ENCODE peak calls at places on chromosomes 2 and 18, in eight cellular contexts. A, W, T, U, I, V, F and L are unnamed samples. For H3K9me3, the result is how much of the 10 kb centered on the place peaks cover.

GRCh38 chr18:8959551-8960135 is 142.9 kb upstream of the NDUFV2 start:
- DNase-seq in A (no peak), W (no peak), T (no peak), U (no peak), I (no peak), V (no peak), F (peak), L (peak)

GRCh38 chr2:236223675-236224074 is 40.5 kb downstream of the ASB18 start:
- DNase-seq in A (no peak), W (no peak), T (no peak), U (no peak), I (no peak), V (no peak), F (no peak), L (no peak)

GRCh38 chr2:236367791-236368289 is 103.6 kb upstream of the ASB18 start:
- DNase-seq in A (no peak), W (no peak), T (no peak), U (no peak), I (no peak), V (no peak), F (no peak), L (no peak)

GRCh38 chr18:70294471-70295191 is 5.8 kb downstream of the SOCS6 start:
- DNase-seq in A (no peak), W (no peak), T (no peak), U (no peak), I (no peak), V (no peak), F (no peak), L (no peak)

GRCh38 chr18:50724631-50725235 is 95.1 kb downstream of the MRO start:
- DNase-seq in A (peak), W (no peak), T (no peak), U (no peak), I (peak), V (no peak), F (no peak), L (no peak)

GRCh38 chr2:101900375-101900774 is 91.4 kb upstream of the IL1R2 start:
- DNase-seq in A (no peak), W (peak), T (no peak), U (no peak), I (no peak), V (no peak), F (no peak), L (no peak)

GRCh38 chr18:38329145-38329544 is 763.5 kb upstream of the CELF4 start:
- DNase-seq in A (no peak), W (no peak), T (no peak), U (no peak), I (no peak), V (no peak), F (no peak), L (no peak)

GRCh38 chr18:5297582-5297981 is 2.1 kb upstream of the ZBTB14 start:
- DNase-seq in A (no peak), W (no peak), T (no peak), U (no peak), I (no peak), V (no peak), F (no peak), L (no peak)

GRCh38 chr18:395481-396250 is 104.8 kb downstream of the COLEC12 start:
- DNase-seq in A (no peak), W (peak), T (peak), U (peak), I (no peak), V (peak), F (no peak), L (no peak)

GRCh38 chr18:58221060-58221725 is 177.2 kb downstream of the NEDD4L start:
- DNase-seq in A (no peak), W (no peak), T (no peak), U (no peak), I (no peak), V (peak), F (no peak), L (peak)

GRCh38 chr2:107290041-107290440 is 404.1 kb upstream of the ST6GAL2 start:
- DNase-seq in A (no peak), W (no peak), T (no peak), U (no peak), I (no peak), V (no peak), F (no peak), L (no peak)

GRCh38 chr2:114753145-114753544 is 310.7 kb downstream of the DPP10 start:
- DNase-seq in A (no peak), W (no peak), T (no peak), U (no peak), I (no peak), V (no peak), F (no peak), L (no peak)

GRCh38 chr2:43226558-43226954 is at the start of gene ZFP36L2:
- DNase-seq in A (peak), W (peak), T (peak), U (peak), I (peak), V (peak), F (peak), L (peak)

GRCh38 chr2:119609337-119609736 is 65.1 kb downstream of the CFAP221 start:
- DNase-seq in A (no peak), W (no peak), T (no peak), U (no peak), I (no peak), V (no peak), F (no peak), L (no peak)

GRCh38 chr2:160210599-160211138 is 10.6 kb upstream of the ITGB6 start:
- DNase-seq in A (peak), W (peak), T (peak), U (no peak), I (peak), V (no peak), F (peak), L (peak)

GRCh38 chr18:3041857-3042256 is 28.9 kb upstream of the LPIN2 start:
- DNase-seq in A (no peak), W (no peak), T (no peak), U (no peak), I (no peak), V (no peak), F (no peak), L (no peak)

GRCh38 chr2:47803363-47803762 is 20.4 kb downstream of the MSH6 start:
- DNase-seq in A (no peak), W (peak), T (no peak), U (no peak), I (no peak), V (no peak), F (no peak), L (no peak)

GRCh38 chr18:59719533-59720325 is 22.5 kb upstream of the CCBE1 start:
- DNase-seq in A (no peak), W (no peak), T (no peak), U (peak), I (no peak), V (peak), F (no peak), L (no peak)

GRCh38 chr2:1864981-1865421 is 120.7 kb upstream of the PXDN start:
- DNase-seq in A (no peak), W (no peak), T (no peak), U (no peak), I (no peak), V (no peak), F (no peak), L (no peak)

GRCh38 chr2:12456293-12457151 is 260.2 kb upstream of the TRIB2 start:
- DNase-seq in A (peak), W (peak), T (peak), U (peak), I (peak), V (peak), F (peak), L (peak)

GRCh38 chr2:179909845-179910734 is 48.7 kb upstream of the ZNF385B start:
- DNase-seq in A (no peak), W (no peak), T (no peak), U (no peak), I (no peak), V (no peak), F (peak), L (no peak)

GRCh38 chr18:63897072-63897471 is 9.6 kb downstream of the SERPINB2 start:
- DNase-seq in A (no peak), W (no peak), T (no peak), U (no peak), I (no peak), V (no peak), F (no peak), L (no peak)

GRCh38 chr2:142130111-142131015 is 453 bp downstream of the LRP1B start:
- DNase-seq in A (peak), W (peak), T (peak), U (no peak), I (peak), V (peak), F (peak), L (peak)

GRCh38 chr2:111623380-111623779 is 260.6 kb downstream of the ANAPC1 start:
- DNase-seq in A (no peak), W (no peak), T (no peak), U (no peak), I (no peak), V (no peak), F (no peak), L (no peak)

GRCh38 chr2:222320441-222321395 is 21.9 kb upstream of the PAX3 start:
- DNase-seq in A (peak), W (peak), T (no peak), U (no peak), I (no peak), V (no peak), F (peak), L (no peak)

GRCh38 chr2:195445639-195446038 is 211.4 kb upstream of the SLC39A10 start:
- DNase-seq in A (no peak), W (no peak), T (no peak), U (no peak), I (no peak), V (peak), F (no peak), L (no peak)

GRCh38 chr18:50610349-50610748 is 50.5 kb downstream of the MAPK4 start:
- DNase-seq in A (no peak), W (no peak), T (no peak), U (no peak), I (no peak), V (no peak), F (no peak), L (no peak)

GRCh38 chr2:157784169-157784822 is 91.8 kb downstream of the ACVR1 start:
- DNase-seq in A (peak), W (peak), T (no peak), U (no peak), I (peak), V (peak), F (no peak), L (peak)

GRCh38 chr18:48832961-48833700 is 117.6 kb downstream of the SMAD7 start:
- DNase-seq in A (peak), W (no peak), T (no peak), U (no peak), I (peak), V (peak), F (no peak), L (peak)

GRCh38 chr2:215970425-215970824 is 42.9 kb downstream of the MREG start:
- DNase-seq in A (no peak), W (no peak), T (no peak), U (no peak), I (no peak), V (no peak), F (no peak), L (no peak)

GRCh38 chr2:239162141-239162821 is 238.5 kb downstream of the HDAC4 start:
- DNase-seq in A (peak), W (no peak), T (peak), U (no peak), I (no peak), V (no peak), F (no peak), L (no peak)

GRCh38 chr2:134460583-134460998 is 206.7 kb downstream of the MGAT5 start:
- DNase-seq in A (peak), W (peak), T (no peak), U (peak), I (peak), V (peak), F (peak), L (peak)

GRCh38 chr2:149082781-149083180 is 44.3 kb downstream of the LYPD6B start:
- DNase-seq in A (no peak), W (no peak), T (no peak), U (no peak), I (no peak), V (no peak), F (no peak), L (no peak)

GRCh38 chr18:44744206-44745180 is 63.8 kb downstream of the SETBP1 start:
- DNase-seq in A (peak), W (no peak), T (no peak), U (no peak), I (peak), V (no peak), F (peak), L (no peak)

GRCh38 chr18:8397034-8397433 is 212.2 kb upstream of the RAB12 start:
- DNase-seq in A (no peak), W (no peak), T (no peak), U (no peak), I (no peak), V (no peak), F (no peak), L (no peak)

GRCh38 chr18:10588975-10589374 is 63.1 kb downstream of the NAPG start:
- DNase-seq in A (no peak), W (no peak), T (no peak), U (no peak), I (no peak), V (no peak), F (no peak), L (no peak)

GRCh38 chr2:147356157-147356556 is 488.7 kb upstream of the ACVR2A start:
- DNase-seq in A (no peak), W (no peak), T (no peak), U (no peak), I (no peak), V (no peak), F (no peak), L (no peak)
- H3K9me3 ChIP-seq in A (under half), W (under half), T (under half), U (under half), I (under half), V (under half), F (under half), L (under half)

GRCh38 chr2:33137331-33137730 is 190.6 kb downstream of the LTBP1 start:
- DNase-seq in A (no peak), W (no peak), T (no peak), U (no peak), I (no peak), V (peak), F (no peak), L (no peak)

GRCh38 chr2:33135645-33136044 is 188.9 kb downstream of the LTBP1 start:
- DNase-seq in A (no peak), W (no peak), T (no peak), U (no peak), I (no peak), V (peak), F (no peak), L (no peak)

GRCh38 chr2:33134764-33135560 is 188.2 kb downstream of the LTBP1 start:
- DNase-seq in A (peak), W (peak), T (no peak), U (no peak), I (peak), V (no peak), F (no peak), L (no peak)

GRCh38 chr2:33136570-33136969 is 189.8 kb downstream of the LTBP1 start:
- DNase-seq in A (no peak), W (peak), T (no peak), U (no peak), I (no peak), V (peak), F (no peak), L (no peak)

GRCh38 chr2:33136056-33136455 is 189.3 kb downstream of the LTBP1 start:
- DNase-seq in A (no peak), W (peak), T (no peak), U (no peak), I (peak), V (peak), F (no peak), L (no peak)
- H3K4me3 ChIP-seq in A (peak), W (no peak), T (peak), U (peak), I (peak), V (peak), F (no peak), L (no peak)

GRCh38 chr2:116987447-116987846 is 827.0 kb upstream of the DDX18 start:
- DNase-seq in A (no peak), W (no peak), T (no peak), U (no peak), I (no peak), V (no peak), F (no peak), L (no peak)
- H3K9me3 ChIP-seq in A (under half), W (under half), T (under half), U (under half), I (under half), V (under half), F (under half), L (under half)

GRCh38 chr2:145012214-145012670 is 492.3 kb upstream of the ZEB2 start:
- DNase-seq in A (peak), W (peak), T (no peak), U (no peak), I (peak), V (peak), F (no peak), L (no peak)
- H3K4me3 ChIP-seq in A (no peak), W (no peak), T (no peak), U (no peak), I (no peak), V (no peak), F (no peak), L (no peak)

GRCh38 chr18:66795011-66795410 is 191.1 kb upstream of the CDH19 start:
- DNase-seq in A (no peak), W (no peak), T (no peak), U (no peak), I (no peak), V (peak), F (no peak), L (peak)

GRCh38 chr18:66792466-66792865 is 188.6 kb upstream of the CDH19 start:
- DNase-seq in A (no peak), W (peak), T (no peak), U (no peak), I (no peak), V (no peak), F (no peak), L (no peak)
- H3K9me3 ChIP-seq in A (under half), W (under half), T (under half), U (under half), I (under half), V (under half), F (under half), L (under half)

GRCh38 chr2:190318514-190318913 is 1.1 kb downstream of the HIBCH start:
- DNase-seq in A (no peak), W (no peak), T (no peak), U (no peak), I (no peak), V (peak), F (no peak), L (no peak)
- H3K4me3 ChIP-seq in A (peak), W (no peak), T (peak), U (peak), I (peak), V (peak), F (peak), L (peak)

GRCh38 chr18:79897940-79898625 is 53.4 kb downstream of the SLC66A2 start:
- DNase-seq in A (peak), W (no peak), T (no peak), U (no peak), I (peak), V (no peak), F (no peak), L (no peak)
- H3K9me3 ChIP-seq in A (under half), W (under half), T (under half), U (half or more), I (under half), V (under half), F (under half), L (under half)

GRCh38 chr2:44616616-44617266 is 255.0 kb downstream of the CAMKMT start:
- DNase-seq in A (no peak), W (no peak), T (no peak), U (no peak), I (no peak), V (peak), F (no peak), L (peak)
- H3K4me3 ChIP-seq in A (peak), W (no peak), T (no peak), U (no peak), I (no peak), V (no peak), F (no peak), L (peak)